ENCODE peak calls at places on chromosomes 4 and X, in seven cellular contexts. One of them, this sample, is unnamed.

GRCh38 chr4:181971973-181972372 is 271.2 kb upstream of the TENM3 start:
- DNase-seq in heart left ventricle: peak; percentile 28
- DNase-seq in CD4-positive, CD25-positive, alpha-beta regulatory T cell: no peak
- DNase-seq in transverse colon: no peak
- DNase-seq in neural progenitor cell: no peak
- DNase-seq in tibial nerve: no peak
- DNase-seq in SJSA1: no peak
- DNase-seq in this sample: no peak

GRCh38 chr4:37540486-37540885 is 145.7 kb downstream of the RELL1 start:
- DNase-seq in tibial nerve: no peak
- DNase-seq in CD4-positive, CD25-positive, alpha-beta regulatory T cell: no peak
- DNase-seq in SJSA1: no peak
- DNase-seq in heart left ventricle: no peak
- DNase-seq in transverse colon: no peak
- DNase-seq in neural progenitor cell: peak; percentile 78
- DNase-seq in this sample: no peak

GRCh38 chrX:111270339-111270738 is at the start of gene CAPN6:
- DNase-seq in CD4-positive, CD25-positive, alpha-beta regulatory T cell: no peak
- DNase-seq in tibial nerve: no peak
- DNase-seq in transverse colon: peak; percentile 11
- DNase-seq in SJSA1: no peak
- DNase-seq in heart left ventricle: no peak
- DNase-seq in neural progenitor cell: peak; percentile 77
- DNase-seq in this sample: peak; percentile 10

GRCh38 chrX:70254063-70254400 is 6.0 kb downstream of the P2RY4 start:
- DNase-seq in SJSA1: no peak
- DNase-seq in heart left ventricle: no peak
- DNase-seq in tibial nerve: no peak
- DNase-seq in neural progenitor cell: no peak
- DNase-seq in CD4-positive, CD25-positive, alpha-beta regulatory T cell: no peak
- DNase-seq in transverse colon: no peak
- DNase-seq in this sample: no peak

GRCh38 chr4:129335263-129335662 is 239.3 kb downstream of the C4orf33 start:
- DNase-seq in CD4-positive, CD25-positive, alpha-beta regulatory T cell: no peak
- DNase-seq in heart left ventricle: no peak
- DNase-seq in neural progenitor cell: no peak
- DNase-seq in transverse colon: no peak
- DNase-seq in SJSA1: no peak
- DNase-seq in tibial nerve: no peak
- DNase-seq in this sample: no peak

GRCh38 chr4:150385606-150386005 is 196.3 kb upstream of the MAB21L2 start:
- DNase-seq in transverse colon: no peak
- DNase-seq in tibial nerve: peak; percentile 60
- DNase-seq in heart left ventricle: no peak
- DNase-seq in SJSA1: no peak
- DNase-seq in neural progenitor cell: peak; percentile 21
- DNase-seq in CD4-positive, CD25-positive, alpha-beta regulatory T cell: no peak
- DNase-seq in this sample: no peak

GRCh38 chr4:85717847-85718246 is 242.9 kb downstream of the ARHGAP24 start:
- DNase-seq in heart left ventricle: no peak
- DNase-seq in transverse colon: no peak
- DNase-seq in CD4-positive, CD25-positive, alpha-beta regulatory T cell: no peak
- DNase-seq in SJSA1: no peak
- DNase-seq in neural progenitor cell: no peak
- DNase-seq in tibial nerve: no peak
- DNase-seq in this sample: no peak

GRCh38 chr4:40255722-40256281 is 59.0 kb downstream of the RHOH start:
- DNase-seq in transverse colon: no peak
- DNase-seq in neural progenitor cell: no peak
- DNase-seq in tibial nerve: no peak
- DNase-seq in CD4-positive, CD25-positive, alpha-beta regulatory T cell: no peak
- DNase-seq in heart left ventricle: no peak
- DNase-seq in SJSA1: peak; percentile 79
- DNase-seq in this sample: no peak

GRCh38 chr4:3340703-3341088 is 47.9 kb downstream of the RGS12 start:
- DNase-seq in transverse colon: no peak
- DNase-seq in neural progenitor cell: no peak
- DNase-seq in tibial nerve: no peak
- DNase-seq in SJSA1: no peak
- DNase-seq in CD4-positive, CD25-positive, alpha-beta regulatory T cell: no peak
- DNase-seq in heart left ventricle: no peak
- DNase-seq in this sample: no peak

GRCh38 chr4:127214001-127214400 is 418.8 kb upstream of the INTU start:
- DNase-seq in SJSA1: no peak
- DNase-seq in neural progenitor cell: no peak
- DNase-seq in heart left ventricle: no peak
- DNase-seq in CD4-positive, CD25-positive, alpha-beta regulatory T cell: no peak
- DNase-seq in transverse colon: no peak
- DNase-seq in tibial nerve: peak; percentile 17
- DNase-seq in this sample: no peak

GRCh38 chrX:153537526-153538295 is 20.3 kb downstream of the ATP2B3 start:
- DNase-seq in heart left ventricle: no peak
- DNase-seq in tibial nerve: no peak
- DNase-seq in neural progenitor cell: no peak
- DNase-seq in SJSA1: no peak
- DNase-seq in transverse colon: no peak
- DNase-seq in CD4-positive, CD25-positive, alpha-beta regulatory T cell: no peak
- DNase-seq in this sample: no peak

GRCh38 chr4:185671041-185671440 is 135.7 kb upstream of the PDLIM3 start:
- DNase-seq in neural progenitor cell: no peak
- DNase-seq in CD4-positive, CD25-positive, alpha-beta regulatory T cell: no peak
- DNase-seq in heart left ventricle: no peak
- DNase-seq in transverse colon: no peak
- DNase-seq in SJSA1: no peak
- DNase-seq in tibial nerve: no peak
- DNase-seq in this sample: no peak

GRCh38 chr4:89719536-89719935 is 117.4 kb downstream of the SNCA start:
- DNase-seq in tibial nerve: no peak
- DNase-seq in CD4-positive, CD25-positive, alpha-beta regulatory T cell: no peak
- DNase-seq in transverse colon: no peak
- DNase-seq in SJSA1: no peak
- DNase-seq in neural progenitor cell: no peak
- DNase-seq in heart left ventricle: no peak
- DNase-seq in this sample: no peak

GRCh38 chrX:4315891-4316290 is 602.4 kb upstream of the PRKX start:
- DNase-seq in CD4-positive, CD25-positive, alpha-beta regulatory T cell: no peak
- DNase-seq in transverse colon: no peak
- DNase-seq in tibial nerve: no peak
- DNase-seq in heart left ventricle: no peak
- DNase-seq in neural progenitor cell: no peak
- DNase-seq in SJSA1: no peak
- DNase-seq in this sample: no peak

DNA sequence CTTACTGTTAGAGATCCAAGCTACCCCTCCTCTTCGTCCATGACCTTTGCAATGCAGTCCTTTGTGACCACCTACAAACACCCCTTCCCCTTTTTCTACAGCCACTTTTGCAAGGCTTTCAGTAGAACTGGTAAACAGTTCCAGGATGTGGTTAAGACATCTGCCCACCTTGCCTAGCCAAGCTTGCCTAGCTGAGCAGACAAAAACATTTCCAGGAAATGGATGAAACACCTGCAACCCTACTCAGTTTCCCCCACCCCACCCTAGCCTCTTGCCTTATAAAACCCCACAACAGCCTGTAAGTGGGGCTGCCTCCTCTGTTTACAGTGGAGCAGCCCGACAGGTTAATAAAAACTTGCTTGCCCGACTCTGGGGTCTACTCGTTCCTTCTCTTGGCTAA is 133.8 kb downstream of the ZC4H2 start:
- DNase-seq in CD4-positive, CD25-positive, alpha-beta regulatory T cell: no peak
- DNase-seq in SJSA1: no peak
- DNase-seq in neural progenitor cell: no peak
- DNase-seq in tibial nerve: no peak
- DNase-seq in heart left ventricle: no peak
- DNase-seq in transverse colon: no peak
- DNase-seq in this sample: no peak
- H3K9me3 ChIP-seq in CD4-positive, CD25-positive, alpha-beta regulatory T cell: peaks cover 19% of the 10 kb centered on the region
- H3K9me3 ChIP-seq in SJSA1: no peaks in the 10 kb centered on the region
- H3K9me3 ChIP-seq in neural progenitor cell: peaks cover 9% of the 10 kb centered on the region
- H3K9me3 ChIP-seq in tibial nerve: no peaks in the 10 kb centered on the region
- H3K9me3 ChIP-seq in heart left ventricle: no peaks in the 10 kb centered on the region
- H3K9me3 ChIP-seq in transverse colon: no peaks in the 10 kb centered on the region
- H3K9me3 ChIP-seq in this sample: no peaks in the 10 kb centered on the region

GRCh38 chr4:6856391-6856790 is 53.2 kb upstream of the TBC1D14 start:
- DNase-seq in neural progenitor cell: no peak
- DNase-seq in transverse colon: no peak
- DNase-seq in CD4-positive, CD25-positive, alpha-beta regulatory T cell: no peak
- DNase-seq in SJSA1: no peak
- DNase-seq in heart left ventricle: no peak
- DNase-seq in tibial nerve: no peak
- DNase-seq in this sample: no peak

GRCh38 chr4:6859543-6859942 is 50.1 kb upstream of the TBC1D14 start:
- DNase-seq in transverse colon: no peak
- DNase-seq in SJSA1: no peak
- DNase-seq in neural progenitor cell: no peak
- DNase-seq in CD4-positive, CD25-positive, alpha-beta regulatory T cell: no peak
- DNase-seq in tibial nerve: no peak
- DNase-seq in heart left ventricle: no peak
- DNase-seq in this sample: no peak

GRCh38 chr4:6857009-6857882 is 52.4 kb upstream of the TBC1D14 start:
- DNase-seq in tibial nerve: no peak
- DNase-seq in SJSA1: no peak
- DNase-seq in CD4-positive, CD25-positive, alpha-beta regulatory T cell: no peak
- DNase-seq in transverse colon: no peak
- DNase-seq in heart left ventricle: no peak
- DNase-seq in neural progenitor cell: no peak
- DNase-seq in this sample: no peak

GRCh38 chr4:6855692-6856297 is 53.8 kb upstream of the TBC1D14 start:
- DNase-seq in neural progenitor cell: no peak
- DNase-seq in SJSA1: peak; percentile 63
- DNase-seq in CD4-positive, CD25-positive, alpha-beta regulatory T cell: peak; percentile 28
- DNase-seq in tibial nerve: no peak
- DNase-seq in heart left ventricle: no peak
- DNase-seq in transverse colon: no peak
- DNase-seq in this sample: no peak

DNA sequence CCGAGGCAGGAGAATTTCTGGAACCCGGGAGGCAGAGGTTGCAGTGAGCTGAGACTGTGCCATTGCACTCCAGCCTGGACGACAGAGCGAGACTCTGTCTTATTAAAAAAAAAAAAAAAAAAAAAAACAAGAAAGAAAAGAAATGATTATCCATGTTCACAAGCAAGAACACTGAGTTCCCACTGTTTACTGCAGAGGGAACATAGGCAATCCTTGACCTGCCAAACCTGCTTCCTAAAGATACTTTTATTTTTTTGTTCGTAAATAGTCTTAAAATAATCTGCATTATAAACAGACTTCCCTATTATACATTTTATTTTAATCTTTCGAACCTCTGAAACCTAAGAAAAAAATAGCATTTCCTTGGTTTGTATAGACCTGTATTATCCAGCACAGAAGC is 50.6 kb upstream of the TBC1D14 start:
- DNase-seq in transverse colon: no peak
- DNase-seq in tibial nerve: no peak
- DNase-seq in SJSA1: no peak
- DNase-seq in neural progenitor cell: no peak
- DNase-seq in CD4-positive, CD25-positive, alpha-beta regulatory T cell: no peak
- DNase-seq in heart left ventricle: no peak
- DNase-seq in this sample: no peak
- H3K36me3 ChIP-seq in transverse colon: no peaks in the 10 kb centered on the region
- H3K36me3 ChIP-seq in tibial nerve: peaks cover 53% of the 10 kb centered on the region
- H3K36me3 ChIP-seq in SJSA1: peaks cover 56% of the 10 kb centered on the region
- H3K36me3 ChIP-seq in neural progenitor cell: peaks cover 16% of the 10 kb centered on the region
- H3K36me3 ChIP-seq in CD4-positive, CD25-positive, alpha-beta regulatory T cell: peaks cover 39% of the 10 kb centered on the region
- H3K36me3 ChIP-seq in heart left ventricle: peaks cover 11% of the 10 kb centered on the region
- H3K36me3 ChIP-seq in this sample: no peaks in the 10 kb centered on the region

GRCh38 chrX:20531667-20532066 is 265.0 kb upstream of the RPS6KA3 start:
- DNase-seq in tibial nerve: no peak
- DNase-seq in heart left ventricle: no peak
- DNase-seq in neural progenitor cell: no peak
- DNase-seq in SJSA1: no peak
- DNase-seq in CD4-positive, CD25-positive, alpha-beta regulatory T cell: no peak
- DNase-seq in transverse colon: no peak
- DNase-seq in this sample: no peak

GRCh38 chrX:20527458-20528099 is 260.9 kb upstream of the RPS6KA3 start:
- DNase-seq in tibial nerve: peak; percentile 18
- DNase-seq in transverse colon: no peak
- DNase-seq in CD4-positive, CD25-positive, alpha-beta regulatory T cell: no peak
- DNase-seq in heart left ventricle: no peak
- DNase-seq in SJSA1: peak; percentile 11
- DNase-seq in neural progenitor cell: peak; percentile 36
- DNase-seq in this sample: no peak

GRCh38 chrX:20529301-20529700 is 262.6 kb upstream of the RPS6KA3 start:
- DNase-seq in transverse colon: no peak
- DNase-seq in tibial nerve: no peak
- DNase-seq in SJSA1: no peak
- DNase-seq in CD4-positive, CD25-positive, alpha-beta regulatory T cell: no peak
- DNase-seq in neural progenitor cell: no peak
- DNase-seq in heart left ventricle: no peak
- DNase-seq in this sample: no peak

GRCh38 chrX:20527041-20527440 is 260.3 kb upstream of the RPS6KA3 start:
- DNase-seq in heart left ventricle: no peak
- DNase-seq in transverse colon: no peak
- DNase-seq in neural progenitor cell: no peak
- DNase-seq in tibial nerve: no peak
- DNase-seq in CD4-positive, CD25-positive, alpha-beta regulatory T cell: no peak
- DNase-seq in SJSA1: no peak
- DNase-seq in this sample: no peak

DNA sequence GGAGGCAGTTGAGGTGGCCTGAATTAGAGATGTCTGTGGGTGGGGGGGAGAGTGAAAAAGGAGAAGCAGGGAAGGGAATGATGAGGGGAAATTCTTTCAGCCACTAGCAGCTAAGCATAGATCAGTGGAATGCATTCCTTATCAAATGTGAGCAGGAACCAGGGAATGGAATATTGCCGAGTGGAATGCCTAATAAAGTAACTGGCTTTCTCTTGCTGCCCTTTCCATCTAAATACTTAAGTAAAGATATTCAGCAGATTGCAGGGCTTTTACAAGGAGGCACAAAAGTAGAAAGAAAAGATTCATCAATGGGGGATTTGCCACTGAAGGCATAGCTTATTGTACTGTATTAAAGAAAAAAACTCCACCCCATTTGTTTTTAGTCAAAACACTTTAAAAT is 263.0 kb upstream of the RPS6KA3 start:
- DNase-seq in neural progenitor cell: no peak
- DNase-seq in transverse colon: no peak
- DNase-seq in tibial nerve: no peak
- DNase-seq in SJSA1: no peak
- DNase-seq in heart left ventricle: no peak
- DNase-seq in CD4-positive, CD25-positive, alpha-beta regulatory T cell: no peak
- DNase-seq in this sample: no peak
- H3K4me3 ChIP-seq in neural progenitor cell: no peak overlapping the region
- H3K4me3 ChIP-seq in transverse colon: no peak overlapping the region
- H3K4me3 ChIP-seq in tibial nerve: no peak overlapping the region
- H3K4me3 ChIP-seq in SJSA1: no peak overlapping the region
- H3K4me3 ChIP-seq in heart left ventricle: peak overlapping the region; percentile 34
- H3K4me3 ChIP-seq in CD4-positive, CD25-positive, alpha-beta regulatory T cell: no peak overlapping the region
- H3K4me3 ChIP-seq in this sample: no peak overlapping the region

GRCh38 chr4:28792917-28793597 is 1927.1 kb upstream of the PCDH7 start:
- DNase-seq in CD4-positive, CD25-positive, alpha-beta regulatory T cell: no peak
- DNase-seq in neural progenitor cell: no peak
- DNase-seq in tibial nerve: no peak
- DNase-seq in SJSA1: no peak
- DNase-seq in heart left ventricle: peak; percentile 71
- DNase-seq in transverse colon: no peak
- DNase-seq in this sample: no peak

GRCh38 chr4:28787947-28788346 is 1927.3 kb downstream of the STIM2 start:
- DNase-seq in heart left ventricle: no peak
- DNase-seq in CD4-positive, CD25-positive, alpha-beta regulatory T cell: no peak
- DNase-seq in tibial nerve: no peak
- DNase-seq in SJSA1: no peak
- DNase-seq in transverse colon: no peak
- DNase-seq in neural progenitor cell: no peak
- DNase-seq in this sample: no peak

GRCh38 chr4:28784188-28784587 is 1923.5 kb downstream of the STIM2 start:
- DNase-seq in CD4-positive, CD25-positive, alpha-beta regulatory T cell: no peak
- DNase-seq in transverse colon: no peak
- DNase-seq in tibial nerve: no peak
- DNase-seq in heart left ventricle: no peak
- DNase-seq in SJSA1: no peak
- DNase-seq in neural progenitor cell: no peak
- DNase-seq in this sample: no peak

GRCh38 chr4:28788929-28789490 is 1928.4 kb downstream of the STIM2 start:
- DNase-seq in neural progenitor cell: no peak
- DNase-seq in transverse colon: no peak
- DNase-seq in CD4-positive, CD25-positive, alpha-beta regulatory T cell: no peak
- DNase-seq in heart left ventricle: no peak
- DNase-seq in SJSA1: no peak
- DNase-seq in tibial nerve: no peak
- DNase-seq in this sample: no peak
- H3K9me3 ChIP-seq in neural progenitor cell: no peaks in the 10 kb centered on the region
- H3K9me3 ChIP-seq in transverse colon: no peaks in the 10 kb centered on the region
- H3K9me3 ChIP-seq in CD4-positive, CD25-positive, alpha-beta regulatory T cell: no peaks in the 10 kb centered on the region
- H3K9me3 ChIP-seq in heart left ventricle: no peaks in the 10 kb centered on the region
- H3K9me3 ChIP-seq in SJSA1: no peaks in the 10 kb centered on the region
- H3K9me3 ChIP-seq in tibial nerve: no peaks in the 10 kb centered on the region
- H3K9me3 ChIP-seq in this sample: no peaks in the 10 kb centered on the region

This sample was measured in mucosa of descending colon.